ENCODE peak calls at places on chromosomes 2 and 18, in seven cellular contexts. L, K, X, Q, M, G and F are unnamed samples.

GRCh38 chr18:45102863-45103262 is 422.2 kb downstream of the SETBP1 start:
- DNase-seq in X (no peak), K (no peak), G (no peak), M (no peak), L (no peak), Q (no peak), F (no peak)

GRCh38 chr2:174439323-174439722 is 43.8 kb downstream of the SCRN3 start:
- DNase-seq in L (no peak), M (no peak), K (no peak), G (no peak), X (no peak), Q (no peak), F (no peak)

GRCh38 chr18:56721031-56721430 is 69.9 kb downstream of the WDR7 start:
- DNase-seq in M (no peak), G (no peak), X (no peak), Q (no peak), L (no peak), K (no peak), F (no peak)

GRCh38 chr18:62569081-62569480 is 46.3 kb downstream of the ZCCHC2 start:
- DNase-seq in Q (no peak), K (no peak), X (no peak), L (no peak), G (no peak), M (no peak), F (no peak)

GRCh38 chr2:162153608-162154224 is 1.7 kb upstream of the GCG start:
- DNase-seq in X (peak), M (peak), L (peak), K (peak), Q (peak), G (peak), F (peak)

GRCh38 chr2:136932700-136933099 is 167.4 kb downstream of the THSD7B start:
- DNase-seq in M (peak), K (peak), G (no peak), Q (no peak), L (no peak), X (peak), F (peak)

GRCh38 chr2:207334631-207335371 is 169.1 kb upstream of the KLF7 start:
- DNase-seq in M (peak), L (peak), X (peak), Q (no peak), G (peak), K (no peak), F (no peak)

GRCh38 chr2:136858656-136859055 is 93.3 kb downstream of the THSD7B start:
- DNase-seq in L (no peak), K (no peak), X (no peak), M (no peak), G (no peak), Q (no peak), F (no peak)

GRCh38 chr2:174931724-174932123 is 73.5 kb downstream of the CHN1 start:
- DNase-seq in X (no peak), Q (no peak), L (peak), K (no peak), G (no peak), M (peak), F (no peak)

GRCh38 chr2:157032019-157032418 is 225.5 kb upstream of the GALNT5 start:
- DNase-seq in G (no peak), L (peak), K (no peak), Q (no peak), X (no peak), M (peak), F (no peak)

GRCh38 chr2:182148344-182148743 is 162.7 kb downstream of the PPP1R1C start:
- DNase-seq in L (no peak), M (peak), Q (no peak), X (no peak), K (no peak), G (no peak), F (no peak)

GRCh38 chr2:162887902-162888301 is 49.3 kb upstream of the KCNH7 start:
- DNase-seq in G (no peak), K (no peak), Q (no peak), M (no peak), X (no peak), L (no peak), F (no peak)

GRCh38 chr2:207044380-207044779 is 105.1 kb downstream of the CPO start:
- DNase-seq in X (no peak), K (no peak), Q (no peak), M (no peak), G (no peak), L (no peak), F (no peak)

GRCh38 chr2:191933307-191934105 is 86.6 kb upstream of the CAVIN2 start:
- DNase-seq in X (no peak), Q (no peak), L (no peak), K (no peak), M (peak), G (no peak), F (peak)

GRCh38 chr18:34729264-34729663 is 19.2 kb downstream of the DTNA start:
- DNase-seq in X (peak), Q (no peak), G (no peak), L (no peak), K (no peak), M (peak), F (peak)

GRCh38 chr2:119474371-119475224 is 42.9 kb downstream of the TMEM37 start:
- DNase-seq in L (no peak), M (no peak), K (no peak), X (peak), Q (no peak), G (no peak), F (no peak)

GRCh38 chr2:187150667-187151066 is 297.4 kb downstream of the CALCRL start:
- DNase-seq in L (no peak), K (no peak), G (no peak), X (no peak), M (peak), Q (no peak), F (no peak)

GRCh38 chr18:53070706-53071105 is 730.7 kb downstream of the DCC start:
- DNase-seq in K (no peak), X (no peak), Q (no peak), L (no peak), M (no peak), G (no peak), F (no peak)

GRCh38 chr18:52077251-52077983 is 262.6 kb upstream of the DCC start:
- DNase-seq in X (no peak), Q (no peak), M (no peak), G (no peak), K (no peak), L (no peak), F (no peak)

GRCh38 chr2:167264380-167264779 is 376.1 kb downstream of the XIRP2 start:
- DNase-seq in Q (no peak), X (peak), G (no peak), K (no peak), L (peak), M (peak), F (peak)

GRCh38 chr2:178324072-178324471 is 126.9 kb downstream of the PRKRA start:
- DNase-seq in X (no peak), G (no peak), K (no peak), Q (no peak), L (no peak), M (no peak), F (no peak)

GRCh38 chr2:32947484-32948143 is 861 bp downstream of the LTBP1 start:
- DNase-seq in Q (no peak), G (peak), L (no peak), X (peak), M (peak), K (peak), F (peak)

GRCh38 chr2:11712866-11713265 is 33.6 kb upstream of the LPIN1 start:
- DNase-seq in Q (no peak), L (no peak), X (no peak), K (no peak), M (no peak), G (no peak), F (no peak)

GRCh38 chr18:26383454-26384270 is 157.4 kb downstream of the TAF4B start:
- DNase-seq in K (peak), X (no peak), M (peak), Q (no peak), G (no peak), L (peak), F (no peak)

GRCh38 chr2:233083782-233084181 is 23.6 kb downstream of the INPP5D start:
- DNase-seq in G (no peak), M (no peak), Q (no peak), K (no peak), L (no peak), X (no peak), F (no peak)

GRCh38 chr2:233087725-233088124 is 27.6 kb downstream of the INPP5D start:
- DNase-seq in X (no peak), L (no peak), Q (no peak), K (no peak), G (no peak), M (no peak), F (no peak)

GRCh38 chr2:233084488-233084887 is 24.3 kb downstream of the INPP5D start:
- DNase-seq in L (no peak), G (peak), Q (peak), X (no peak), K (peak), M (no peak), F (no peak)

GRCh38 chr2:233085037-233085838 is 25.1 kb downstream of the INPP5D start:
- DNase-seq in K (no peak), G (no peak), M (no peak), Q (no peak), X (no peak), L (no peak), F (no peak)

DNA sequence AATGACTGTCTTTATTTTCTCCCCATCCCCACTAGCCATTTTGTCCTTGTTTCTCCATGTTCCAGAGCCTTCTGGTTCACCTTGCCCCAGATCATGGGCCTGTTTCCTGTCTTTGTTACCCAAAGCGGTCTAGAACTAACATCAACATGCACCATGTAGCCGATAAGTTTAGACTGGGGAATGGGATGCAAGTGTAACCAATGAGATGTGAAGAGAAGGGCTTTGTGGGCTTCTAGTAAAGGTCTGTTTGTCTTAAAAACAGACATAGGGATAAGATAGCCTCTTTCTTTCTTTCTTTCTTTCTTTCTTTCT is 25.7 kb downstream of the INPP5D start:
- DNase-seq in M (no peak), K (no peak), X (no peak), L (no peak), Q (no peak), G (no peak), F (no peak)
- H3K4me3 ChIP-seq in M (no peak), K (no peak), X (no peak), L (no peak), Q (no peak), G (no peak), F (no peak)

DNA sequence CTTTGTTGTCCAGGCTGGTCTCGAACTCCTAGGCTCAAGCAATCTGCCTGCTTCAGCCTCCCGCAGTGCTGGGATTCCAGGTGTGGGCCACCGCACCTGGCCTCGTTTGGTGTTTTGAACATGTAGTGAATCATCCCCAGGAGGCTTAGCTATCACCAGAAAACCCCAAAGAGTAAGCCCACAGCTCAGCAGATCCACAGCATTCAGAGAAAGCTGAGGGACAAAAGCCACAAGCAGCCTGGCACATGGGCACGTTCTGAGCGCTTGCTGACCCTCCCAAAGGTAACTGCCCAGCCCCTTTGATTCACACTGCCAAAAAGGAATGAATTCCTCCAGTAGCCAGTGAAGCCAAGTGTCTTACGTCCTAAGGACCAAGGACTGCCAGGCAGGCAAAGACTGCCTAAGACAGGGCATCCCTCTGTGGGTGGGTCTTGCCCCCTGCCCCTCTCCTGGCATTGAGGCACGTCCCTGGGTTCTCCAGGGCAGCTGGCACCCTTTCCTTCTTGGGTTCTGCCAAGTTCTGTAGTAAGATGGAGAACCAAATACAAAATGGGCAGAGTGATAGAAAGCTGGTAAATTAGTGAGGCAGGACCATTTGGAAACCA is 31.7 kb downstream of the MBP start:
- DNase-seq in Q (no peak), X (no peak), M (peak), K (no peak), G (no peak), L (no peak), F (no peak)
- H3K4me3 ChIP-seq in Q (peak), X (no peak), M (peak), K (no peak), G (no peak), L (peak), F (no peak)

GRCh38 chr18:3652380-3653262 is 202.6 kb downstream of the TGIF1 start:
- DNase-seq in K (peak), M (peak), L (peak), Q (no peak), G (peak), X (peak), F (no peak)
- H3K4me3 ChIP-seq in K (no peak), M (no peak), L (no peak), Q (no peak), G (no peak), X (no peak), F (no peak)

GRCh38 chr2:177164131-177164530 is 48.5 kb upstream of the HNRNPA3 start:
- DNase-seq in L (no peak), Q (no peak), K (no peak), G (no peak), X (no peak), M (no peak), F (no peak)
- H3K4me3 ChIP-seq in L (peak), Q (peak), K (no peak), G (peak), X (no peak), M (peak), F (no peak)

DNA sequence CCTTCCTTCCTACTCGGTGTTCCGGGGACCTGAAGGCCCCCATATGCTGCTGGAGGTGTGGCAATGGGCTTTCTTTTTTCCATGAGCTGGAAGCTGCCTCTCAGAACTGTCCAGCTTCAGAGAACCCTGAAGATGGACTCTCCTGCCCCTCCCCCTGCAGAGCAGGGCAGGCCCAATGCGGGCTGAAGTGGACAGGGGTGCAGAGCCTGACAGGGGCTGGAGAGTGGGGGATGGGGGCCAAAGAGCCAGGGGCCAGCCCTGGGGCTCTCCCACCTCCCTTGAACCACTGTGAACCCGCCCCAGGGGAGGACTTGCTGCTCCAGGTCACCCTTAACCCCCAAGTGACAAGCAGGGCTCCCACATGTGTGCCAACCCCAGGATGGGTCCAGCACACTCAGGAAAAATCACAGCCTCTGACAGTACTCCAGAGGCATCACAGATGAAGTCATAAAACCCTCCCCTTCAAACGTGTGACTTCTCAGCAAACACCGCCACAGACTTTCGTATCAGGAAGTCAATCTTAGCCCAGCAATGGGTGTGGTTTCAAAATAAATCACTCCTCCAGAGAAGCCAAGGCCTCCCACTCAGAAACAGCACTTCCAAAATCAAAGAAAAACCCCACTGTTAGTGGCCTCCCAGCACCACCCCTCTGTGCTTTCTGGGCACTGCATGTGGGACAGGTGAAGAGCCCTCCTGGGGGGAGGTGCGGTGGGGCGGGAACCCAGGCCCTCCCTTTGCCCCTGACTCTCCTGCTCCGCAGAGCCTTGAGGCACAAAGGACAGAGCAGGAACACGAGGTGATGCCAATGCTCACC is 135.8 kb downstream of the HDAC4 start:
- DNase-seq in L (peak), M (peak), Q (peak), X (no peak), G (no peak), K (peak), F (no peak)
- H3K4me3 ChIP-seq in L (no peak), M (no peak), Q (peak), X (no peak), G (no peak), K (no peak), F (no peak)

GRCh38 chr18:54776282-54776977 is 51.8 kb upstream of the RAB27B start:
- DNase-seq in L (peak), K (no peak), G (no peak), Q (no peak), M (peak), X (no peak), F (no peak)

GRCh38 chr18:54777118-54777791 is 51.0 kb upstream of the RAB27B start:
- DNase-seq in K (no peak), L (no peak), Q (no peak), M (no peak), X (no peak), G (no peak), F (no peak)

GRCh38 chr18:54775686-54776085 is 52.6 kb upstream of the RAB27B start:
- DNase-seq in L (peak), Q (no peak), M (peak), G (no peak), K (no peak), X (no peak), F (no peak)

GRCh38 chr18:54774423-54774822 is 53.9 kb upstream of the RAB27B start:
- DNase-seq in Q (no peak), G (no peak), L (no peak), M (peak), K (no peak), X (no peak), F (no peak)

GRCh38 chr18:54774971-54775665 is 53.2 kb upstream of the RAB27B start:
- DNase-seq in L (no peak), M (peak), G (no peak), X (no peak), K (no peak), Q (no peak), F (no peak)
- H3K4me3 ChIP-seq in L (no peak), M (peak), G (no peak), X (no peak), K (no peak), Q (no peak), F (no peak)